ENCODE peak calls at places on chromosome 1, in four cellular contexts. X, C, G and Z are unnamed samples.
A peak's percentile ranks its signal among the peaks of the same experiment; 100 is the strongest.

GRCh38 chr1:9234223-9235122 is at the start of gene H6PD:
- DNase-seq in X (peak; percentile 97), G (peak; percentile 90), C (peak; percentile 52), Z (peak; percentile 92)

GRCh38 chr1:52365091-52365745 is 787 bp downstream of the CC2D1B start:
- DNase-seq in G (peak; percentile 50), C (peak; percentile 59), X (peak; percentile 83), Z (peak; percentile 76)

GRCh38 chr1:162003825-162004205 is 19.9 kb downstream of the OLFML2B start:
- DNase-seq in C (peak; percentile 93), G (no peak), X (no peak), Z (no peak)

GRCh38 chr1:169508432-169509338 is 22.9 kb upstream of the SLC19A2 start:
- DNase-seq in C (no peak), G (no peak), X (no peak), Z (no peak)

GRCh38 chr1:54240741-54241335 is 40.9 kb downstream of the MRPL37 start:
- DNase-seq in C (no peak), G (no peak), X (no peak), Z (no peak)

GRCh38 chr1:169115891-169116585 is 9.5 kb downstream of the ATP1B1 start:
- DNase-seq in X (peak; percentile 79), G (no peak), C (peak; percentile 57), Z (no peak)

GRCh38 chr1:154750681-154751665 is 119.1 kb downstream of the KCNN3 start:
- DNase-seq in G (no peak), C (no peak), X (no peak), Z (peak; percentile 30)

GRCh38 chr1:229624906-229625871 is 733 bp downstream of the TAF5L start:
- DNase-seq in C (peak; percentile 49), G (no peak), X (peak; percentile 90), Z (peak; percentile 67)

GRCh38 chr1:17569200-17570139 is 30.0 kb downstream of the ARHGEF10L start:
- DNase-seq in C (peak; percentile 88), X (no peak), G (peak; percentile 91), Z (peak; percentile 96)

GRCh38 chr1:205014772-205015171 is 28.2 kb upstream of the CNTN2 start:
- DNase-seq in G (no peak), C (no peak), X (no peak), Z (no peak)

GRCh38 chr1:204703826-204704612 is 18.5 kb upstream of the LRRN2 start:
- DNase-seq in X (no peak), C (no peak), G (no peak), Z (peak; percentile 19)

GRCh38 chr1:182054698-182055326 is 6.7 kb downstream of the ZNF648 start:
- DNase-seq in C (no peak), X (no peak), G (no peak), Z (no peak)

GRCh38 chr1:185352067-185352466 is 35.0 kb upstream of the IVNS1ABP start:
- DNase-seq in G (no peak), C (no peak), X (no peak), Z (no peak)

GRCh38 chr1:220336391-220337065 is 64.3 kb upstream of the RAB3GAP2 start:
- DNase-seq in X (no peak), C (no peak), G (no peak), Z (no peak)

GRCh38 chr1:202567747-202568146 is 142.5 kb downstream of the SYT2 start:
- DNase-seq in G (no peak), X (no peak), C (peak; percentile 76), Z (no peak)

GRCh38 chr1:228668553-228669400 is 66.5 kb upstream of the RHOU start:
- DNase-seq in X (no peak), G (no peak), C (peak; percentile 2), Z (peak; percentile 87)

GRCh38 chr1:184701821-184702220 is 52.8 kb downstream of the EDEM3 start:
- DNase-seq in X (no peak), G (no peak), C (no peak), Z (no peak)

GRCh38 chr1:24927886-24928630 is 2.0 kb downstream of the RUNX3 start:
- DNase-seq in C (no peak), X (no peak), G (no peak), Z (no peak)

GRCh38 chr1:152479792-152480595 is 30.6 kb upstream of the LCE5A start:
- DNase-seq in X (no peak), G (peak; percentile 23), C (no peak), Z (no peak)

GRCh38 chr1:27099904-27100796 is 54.8 kb downstream of the SLC9A1 start:
- DNase-seq in X (no peak), G (peak; percentile 71), C (no peak), Z (peak; percentile 85)

GRCh38 chr1:235669277-235669676 is 19.7 kb upstream of the GNG4 start:
- DNase-seq in C (no peak), G (no peak), X (no peak), Z (no peak)

GRCh38 chr1:53134961-53135734 is 7.3 kb downstream of the SLC1A7 start:
- DNase-seq in X (peak; percentile 52), G (no peak), C (peak; percentile 83), Z (no peak)

GRCh38 chr1:8482844-8483436 is 165.0 kb downstream of the SLC45A1 start:
- DNase-seq in G (no peak), C (peak; percentile 34), X (no peak), Z (no peak)

GRCh38 chr1:15352122-15352957 is 57.3 kb upstream of the EFHD2 start:
- DNase-seq in C (peak; percentile 74), G (no peak), X (no peak), Z (peak; percentile 60)

GRCh38 chr1:25725482-25725881 is 74.5 kb upstream of the SELENON start:
- DNase-seq in X (no peak), G (peak; percentile 10), C (no peak), Z (peak; percentile 21)

GRCh38 chr1:87134625-87135024 is 194.1 kb upstream of the LMO4 start:
- DNase-seq in C (no peak), G (no peak), X (no peak), Z (no peak)

GRCh38 chr1:10398278-10398733 is 558 bp upstream of the PGD start:
- DNase-seq in G (no peak), X (no peak), C (no peak), Z (no peak)

GRCh38 chr1:216422821-216423529 is at the start of gene USH2A:
- DNase-seq in C (no peak), G (no peak), X (no peak), Z (no peak)

GRCh38 chr1:101105877-101106276 is 80.3 kb upstream of the DPH5 start:
- DNase-seq in G (no peak), X (no peak), C (peak; percentile 65), Z (no peak)

GRCh38 chr1:226882631-226883409 is 12.4 kb downstream of the PSEN2 start:
- DNase-seq in X (peak; percentile 72), G (no peak), C (peak; percentile 45), Z (no peak)
- H3K4me3 ChIP-seq in X (no peak overlapping the region), G (peak overlapping the region; percentile 17), C (no peak overlapping the region), Z (no peak overlapping the region)

DNA sequence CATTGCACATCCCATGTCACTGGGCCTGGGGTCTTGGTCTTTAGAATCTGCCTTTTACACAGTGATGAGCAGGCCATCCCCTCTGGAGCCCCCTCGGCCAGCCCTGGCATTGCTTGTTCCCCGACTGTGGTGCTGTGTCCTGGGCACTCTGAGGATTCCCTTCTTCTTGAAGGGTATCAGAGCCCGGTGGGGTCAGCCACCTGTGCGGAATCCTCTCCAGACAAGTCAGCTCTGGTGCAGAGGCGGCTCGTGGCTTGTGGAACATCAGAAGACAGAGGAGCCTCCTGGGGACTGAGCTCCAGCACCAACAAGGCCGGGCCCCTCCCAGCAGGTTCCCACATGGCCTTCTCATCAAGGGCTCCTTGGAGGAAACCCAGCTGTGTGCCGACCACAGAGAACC is 57.9 kb upstream of the AJAP1 start:
- DNase-seq in X (no peak), C (no peak), G (no peak), Z (no peak)
- H3K9me3 ChIP-seq in X (no peaks in the 10 kb centered on the region), C (peaks cover 5% of the 10 kb centered on the region), G (no peaks in the 10 kb centered on the region), Z (no peaks in the 10 kb centered on the region)

DNA sequence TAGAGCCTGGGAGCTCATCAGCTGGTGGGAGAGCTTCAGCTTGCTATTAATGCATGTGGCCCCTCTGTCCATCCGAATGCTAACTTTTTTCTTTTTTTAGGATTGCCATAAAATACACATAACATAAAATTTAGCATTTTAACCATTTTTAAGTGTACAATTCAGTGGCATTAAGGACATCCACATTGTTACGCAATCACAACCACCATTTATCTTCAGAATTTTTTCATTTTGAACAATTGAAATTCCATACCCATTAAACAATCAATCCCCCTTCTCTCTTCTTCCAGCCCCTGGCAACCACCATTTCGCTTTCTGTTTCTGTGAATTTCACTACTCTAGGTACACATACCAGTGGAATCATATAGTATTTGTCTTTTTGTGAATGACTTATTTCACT is 4.9 kb upstream of the KCNK1 start:
- DNase-seq in G (no peak), C (no peak), X (no peak), Z (no peak)
- H3K27me3 ChIP-seq in G (no peaks in the 10 kb centered on the region), C (peaks cover 4% of the 10 kb centered on the region), X (peaks cover 41% of the 10 kb centered on the region), Z (no peaks in the 10 kb centered on the region)

GRCh38 chr1:43711524-43712386 is 4.4 kb downstream of the ST3GAL3 start:
- DNase-seq in X (no peak), G (no peak), C (peak; percentile 81), Z (no peak)
- H3K4me3 ChIP-seq in X (no peak overlapping the region), G (no peak overlapping the region), C (no peak overlapping the region), Z (no peak overlapping the region)

GRCh38 chr1:248102847-248103246 is 7.9 kb downstream of the OR2L13 start:
- DNase-seq in X (no peak), G (no peak), C (no peak), Z (no peak)
- H3K9me3 ChIP-seq in X (no peaks in the 10 kb centered on the region), G (no peaks in the 10 kb centered on the region), C (peaks cover 7% of the 10 kb centered on the region), Z (no peaks in the 10 kb centered on the region)

GRCh38 chr1:94237291-94238226 is at the start of gene ARHGAP29:
- DNase-seq in X (peak; percentile 93), C (peak; percentile 39), G (peak; percentile 81), Z (peak; percentile 86)

GRCh38 chr1:94240822-94241221 is 3.4 kb upstream of the ARHGAP29 start:
- DNase-seq in C (no peak), G (no peak), X (no peak), Z (no peak)

GRCh38 chr1:94236021-94236491 is 1.3 kb downstream of the ARHGAP29 start:
- DNase-seq in X (no peak), G (no peak), C (peak; percentile 52), Z (no peak)

GRCh38 chr1:94236630-94237290 is 624 bp downstream of the ARHGAP29 start:
- DNase-seq in C (peak; percentile 43), G (no peak), X (no peak), Z (peak; percentile 85)

DNA sequence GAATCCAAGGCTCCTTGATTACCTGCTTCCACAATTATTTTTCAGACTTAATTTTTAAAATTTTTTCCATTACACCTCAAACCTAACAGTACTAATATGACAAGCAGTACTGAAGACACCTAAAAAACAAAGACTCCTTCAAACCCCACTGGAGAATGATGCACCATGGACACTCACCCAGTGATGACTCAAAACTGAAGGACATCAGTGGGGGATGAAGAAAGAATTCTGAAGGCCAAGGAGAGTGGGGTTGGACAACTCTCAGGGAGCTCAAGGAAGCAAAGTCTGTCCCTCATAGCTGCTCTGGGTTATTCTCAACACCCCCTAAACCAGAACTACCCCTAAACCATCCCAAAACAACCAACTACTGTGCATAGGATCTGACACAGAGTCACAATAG is 2.4 kb upstream of the ARHGAP29 start:
- DNase-seq in X (no peak), G (no peak), C (no peak), Z (no peak)
- H3K27me3 ChIP-seq in X (peaks cover 83% of the 10 kb centered on the region), G (no peaks in the 10 kb centered on the region), C (no peaks in the 10 kb centered on the region), Z (no peaks in the 10 kb centered on the region)

DNA sequence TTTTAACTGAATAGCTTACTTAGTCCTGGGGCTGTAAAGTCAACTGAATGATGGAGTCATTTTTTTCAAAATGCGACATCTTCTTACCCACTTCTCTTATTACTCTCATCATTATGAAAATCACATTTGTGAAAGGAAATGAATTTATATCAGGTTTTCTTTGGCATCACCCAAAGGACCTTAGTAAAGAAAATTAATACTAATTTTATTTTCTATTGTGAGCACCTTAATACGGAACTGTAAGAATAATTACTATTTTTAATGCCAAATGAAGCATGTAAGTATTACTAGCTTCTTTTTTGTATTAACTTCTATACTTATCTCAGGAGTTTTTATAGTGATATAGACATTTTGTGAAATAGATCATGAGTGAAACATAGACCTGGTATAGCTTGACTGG is 30.9 kb downstream of the PTPRC start:
- DNase-seq in X (no peak), G (no peak), C (no peak), Z (no peak)
- H3K4me3 ChIP-seq in X (no peak overlapping the region), G (no peak overlapping the region), C (no peak overlapping the region), Z (no peak overlapping the region)